ENCODE peak calls at places on chromosomes 2 and 18, in nine cellular contexts. T, B, C, V, X, N, J, W and L are unnamed samples.

GRCh38 chr18:59266876-59267510 is 6.3 kb downstream of the RAX start:
- DNase-seq in J (no peak), B (no peak), T (no peak), W (no peak), N (no peak), X (no peak), V (no peak), C (no peak), L (no peak)

GRCh38 chr2:134670955-134671354 is 47.8 kb downstream of the TMEM163 start:
- DNase-seq in J (no peak), W (peak; percentile 29), T (no peak), V (peak; percentile 46), C (no peak), N (peak; percentile 40), X (no peak), B (no peak), L (peak; percentile 94)

GRCh38 chr2:64823794-64824193 is 165.4 kb upstream of the SLC1A4 start:
- DNase-seq in T (no peak), N (no peak), X (no peak), C (no peak), W (no peak), J (no peak), B (no peak), V (no peak), L (no peak)

GRCh38 chr2:173432049-173432754 is 77.5 kb downstream of the CDCA7 start:
- DNase-seq in J (no peak), X (no peak), C (peak; percentile 71), B (no peak), V (no peak), T (no peak), N (no peak), W (no peak), L (no peak)

GRCh38 chr2:127790694-127791529 is 20.1 kb downstream of the WDR33 start:
- DNase-seq in X (no peak), B (no peak), J (no peak), T (no peak), V (no peak), C (no peak), W (no peak), N (no peak), L (no peak)

GRCh38 chr2:24115057-24115456 is 8.1 kb downstream of the PFN4 start:
- DNase-seq in B (no peak), W (no peak), T (no peak), C (peak; percentile 59), X (no peak), N (no peak), V (no peak), J (no peak), L (no peak)

GRCh38 chr2:210756821-210757220 is 200.4 kb downstream of the CPS1 start:
- DNase-seq in N (no peak), X (no peak), T (no peak), V (no peak), W (no peak), C (no peak), B (no peak), J (no peak), L (no peak)

GRCh38 chr2:143960177-143960576 is 559.7 kb downstream of the ZEB2 start:
- DNase-seq in B (no peak), X (no peak), W (no peak), T (no peak), J (no peak), N (no peak), V (no peak), C (peak; percentile 32), L (no peak)

GRCh38 chr2:100632759-100633158 is 70.0 kb downstream of the PDCL3 start:
- DNase-seq in C (no peak), W (no peak), T (no peak), V (no peak), X (no peak), B (no peak), J (no peak), N (no peak), L (no peak)

GRCh38 chr2:63861220-63861822 is 19.6 kb downstream of the UGP2 start:
- DNase-seq in W (no peak), T (no peak), V (peak; percentile 32), C (peak; percentile 58), J (peak; percentile 21), X (no peak), B (no peak), N (no peak), L (peak; percentile 72)

GRCh38 chr18:34292594-34292993 is 67.9 kb upstream of the NOL4 start:
- DNase-seq in N (no peak), X (no peak), J (no peak), B (no peak), T (no peak), V (no peak), W (no peak), C (no peak), L (no peak)

GRCh38 chr2:11342561-11343343 is 1.7 kb downstream of the ROCK2 start:
- DNase-seq in B (no peak), N (no peak), V (peak; percentile 14), T (no peak), X (no peak), J (no peak), C (peak; percentile 87), W (no peak), L (peak; percentile 44)

GRCh38 chr2:232816656-232817055 is 40.3 kb upstream of the KCNJ13 start:
- DNase-seq in B (no peak), T (no peak), W (no peak), V (peak; percentile 41), J (no peak), C (no peak), X (no peak), N (no peak), L (no peak)

GRCh38 chr2:232815569-232815968 is 39.2 kb upstream of the KCNJ13 start:
- DNase-seq in C (peak; percentile 10), X (no peak), T (no peak), V (no peak), W (no peak), B (no peak), J (no peak), N (no peak), L (no peak)

DNA sequence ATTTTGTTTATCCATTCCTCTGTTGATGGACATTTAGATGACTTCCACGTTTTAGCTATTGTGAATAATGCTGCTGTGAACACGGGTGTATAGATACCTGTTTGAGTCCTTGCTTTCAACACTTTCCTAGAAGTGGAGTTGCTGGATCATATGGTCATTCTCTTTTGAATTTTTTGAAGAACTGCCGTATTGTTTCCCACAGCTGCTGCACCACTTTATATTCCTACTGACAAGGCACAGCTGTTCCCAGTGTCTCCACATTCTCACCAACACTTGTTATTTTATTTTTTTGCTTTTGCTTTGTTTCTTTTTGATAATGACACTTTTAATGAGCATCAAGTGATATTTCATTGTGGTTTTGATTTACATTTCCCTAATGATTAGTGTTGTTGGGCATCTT is 41.4 kb upstream of the KCNJ13 start:
- DNase-seq in N (no peak), X (no peak), V (no peak), C (no peak), J (no peak), B (no peak), W (no peak), T (no peak), L (no peak)
- H3K36me3 ChIP-seq in N (peaks cover 93% of the 10 kb centered on the region), X (peaks cover 100% of the 10 kb centered on the region), V (peaks cover 8% of the 10 kb centered on the region), C (peaks cover 28% of the 10 kb centered on the region), J (peaks cover 9% of the 10 kb centered on the region), B (peaks cover 91% of the 10 kb centered on the region), W (peaks cover 56% of the 10 kb centered on the region), T (peaks cover 99% of the 10 kb centered on the region), L (no peaks in the 10 kb centered on the region)

GRCh38 chr18:13376841-13377351 is 158.3 kb downstream of the LDLRAD4 start:
- DNase-seq in X (no peak), J (no peak), T (no peak), V (no peak), N (no peak), B (no peak), W (no peak), C (no peak), L (no peak)

GRCh38 chr18:13374096-13374467 is 155.5 kb downstream of the LDLRAD4 start:
- DNase-seq in W (no peak), T (no peak), J (no peak), V (no peak), C (no peak), X (no peak), B (no peak), N (no peak), L (no peak)

GRCh38 chr18:13376298-13376840 is 157.8 kb downstream of the LDLRAD4 start:
- DNase-seq in J (no peak), B (no peak), W (no peak), X (no peak), T (no peak), C (no peak), V (no peak), N (no peak), L (no peak)

GRCh38 chr18:13374468-13375301 is 156.1 kb downstream of the LDLRAD4 start:
- DNase-seq in V (no peak), T (no peak), B (no peak), J (no peak), W (no peak), X (no peak), C (no peak), N (no peak), L (no peak)

DNA sequence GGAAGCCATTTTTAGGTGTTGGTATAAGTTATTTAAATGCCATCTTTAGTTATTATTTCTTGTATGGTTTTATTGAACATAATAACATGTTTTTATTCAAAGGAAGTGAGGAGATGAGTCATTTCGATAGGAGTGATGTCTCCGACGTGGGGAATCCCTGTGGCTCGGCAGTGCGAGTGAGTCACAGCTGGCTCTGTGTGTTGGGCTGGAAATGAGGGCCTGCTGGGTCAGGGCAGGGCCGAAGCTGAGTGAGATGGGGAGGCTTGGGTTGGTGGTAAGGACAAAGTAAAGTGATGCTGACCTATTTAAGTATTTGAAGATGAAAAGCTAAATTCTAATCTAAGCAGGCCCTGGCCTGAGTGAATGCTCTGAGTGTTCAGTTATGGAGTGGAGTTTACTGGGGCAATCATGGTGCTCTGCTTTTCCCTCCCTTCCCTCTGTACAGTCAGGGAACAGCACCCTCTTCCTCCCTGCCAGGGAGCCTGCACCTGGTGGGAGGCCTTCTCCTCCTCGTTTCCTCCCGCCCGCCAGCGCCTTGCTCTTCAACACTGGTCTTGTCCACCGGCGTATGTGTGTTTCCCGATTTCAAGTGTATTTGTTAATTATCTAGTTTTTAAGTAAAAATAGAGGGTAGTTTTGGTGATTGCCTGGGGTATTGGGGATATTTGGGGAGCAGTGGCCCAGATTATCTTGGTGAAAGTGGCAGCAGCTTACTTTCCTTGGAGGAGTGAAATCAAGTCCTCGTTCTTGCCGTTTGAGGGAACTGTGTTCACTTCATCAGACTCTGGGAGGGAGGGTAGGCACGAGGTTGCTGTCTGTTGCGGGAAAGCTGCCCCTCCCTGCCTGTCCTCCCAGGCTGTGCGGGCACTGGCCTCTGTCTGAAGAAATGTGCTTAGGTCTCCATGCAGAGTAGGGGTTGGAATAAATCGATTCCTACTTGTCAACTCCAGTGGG is 157.0 kb downstream of the LDLRAD4 start:
- DNase-seq in J (peak; percentile 79), C (peak; percentile 91), N (peak; percentile 64), W (peak; percentile 59), T (peak; percentile 82), B (peak; percentile 79), V (no peak), X (no peak), L (peak; percentile 67)
- TF ChIP-seq CTCF in J (no peak), C (no peak), N (no peak), W (peak; percentile 30), T (no peak), B (no peak), V (no peak), X (no peak), L (no peak)

GRCh38 chr2:81481242-81481993 is 1176.9 kb upstream of the LRRTM1 start:
- DNase-seq in J (no peak), V (no peak), T (peak; percentile 52), N (peak; percentile 11), C (no peak), X (peak; percentile 63), B (peak; percentile 55), W (no peak), L (no peak)
- H3K9me3 ChIP-seq in J (peaks cover 3% of the 10 kb centered on the region), V (no peaks in the 10 kb centered on the region), T (no peaks in the 10 kb centered on the region), N (peaks cover 13% of the 10 kb centered on the region), C (peaks cover 10% of the 10 kb centered on the region), X (no peaks in the 10 kb centered on the region), B (peaks cover 20% of the 10 kb centered on the region), W (no peaks in the 10 kb centered on the region), L (no peaks in the 10 kb centered on the region)

GRCh38 chr2:30987611-30988010 is 150.6 kb downstream of the GALNT14 start:
- DNase-seq in J (no peak), X (no peak), N (no peak), B (no peak), W (no peak), V (no peak), C (no peak), T (no peak), L (no peak)
- H3K36me3 ChIP-seq in J (no peaks in the 10 kb centered on the region), X (peaks cover 3% of the 10 kb centered on the region), N (no peaks in the 10 kb centered on the region), B (no peaks in the 10 kb centered on the region), W (no peaks in the 10 kb centered on the region), V (no peaks in the 10 kb centered on the region), C (no peaks in the 10 kb centered on the region), T (no peaks in the 10 kb centered on the region), L (no peaks in the 10 kb centered on the region)